ENCODE peak calls at places on chromosomes 11 and 22, in nine cellular contexts. One of them, this sample, is unnamed.

GRCh38 chr22:20276468-20276867 is 8.3 kb upstream of the RTN4R start:
- DNase-seq in SK-N-SH: no peak
- DNase-seq in lung: no peak
- DNase-seq in fibroblast of pulmonary artery: no peak
- DNase-seq in GM10248: no peak
- DNase-seq in foreskin fibroblast: no peak
- DNase-seq in stomach: no peak
- DNase-seq in cardiac fibroblast: no peak
- DNase-seq in cardiac muscle cell: no peak
- DNase-seq in this sample: no peak

GRCh38 chr11:126282361-126282741 is 542 bp upstream of the TIRAP start:
- DNase-seq in SK-N-SH: peak
- DNase-seq in lung: peak
- DNase-seq in fibroblast of pulmonary artery: peak
- DNase-seq in GM10248: no peak
- DNase-seq in foreskin fibroblast: peak
- DNase-seq in stomach: peak
- DNase-seq in cardiac fibroblast: peak
- DNase-seq in cardiac muscle cell: peak
- DNase-seq in this sample: no peak

GRCh38 chr11:19546325-19546724 is 166.3 kb upstream of the NAV2 start:
- DNase-seq in SK-N-SH: no peak
- DNase-seq in lung: no peak
- DNase-seq in fibroblast of pulmonary artery: peak
- DNase-seq in GM10248: no peak
- DNase-seq in foreskin fibroblast: no peak
- DNase-seq in stomach: no peak
- DNase-seq in cardiac fibroblast: peak
- DNase-seq in cardiac muscle cell: no peak
- DNase-seq in this sample: no peak

GRCh38 chr11:110335358-110335757 is 38.9 kb upstream of the RDX start:
- DNase-seq in SK-N-SH: no peak
- DNase-seq in lung: no peak
- DNase-seq in fibroblast of pulmonary artery: no peak
- DNase-seq in GM10248: no peak
- DNase-seq in foreskin fibroblast: no peak
- DNase-seq in stomach: no peak
- DNase-seq in cardiac fibroblast: no peak
- DNase-seq in cardiac muscle cell: no peak
- DNase-seq in this sample: no peak

GRCh38 chr11:3954448-3955298 is 99.2 kb downstream of the STIM1 start:
- DNase-seq in SK-N-SH: no peak
- DNase-seq in lung: no peak
- DNase-seq in fibroblast of pulmonary artery: no peak
- DNase-seq in GM10248: no peak
- DNase-seq in foreskin fibroblast: no peak
- DNase-seq in stomach: no peak
- DNase-seq in cardiac fibroblast: peak
- DNase-seq in cardiac muscle cell: no peak
- DNase-seq in this sample: no peak

GRCh38 chr11:426851-427250 is 12.1 kb upstream of the SIGIRR start:
- DNase-seq in SK-N-SH: no peak
- DNase-seq in lung: no peak
- DNase-seq in fibroblast of pulmonary artery: no peak
- DNase-seq in GM10248: no peak
- DNase-seq in foreskin fibroblast: no peak
- DNase-seq in stomach: no peak
- DNase-seq in cardiac fibroblast: no peak
- DNase-seq in cardiac muscle cell: no peak
- DNase-seq in this sample: no peak

GRCh38 chr11:64643927-64644326 is 52.9 kb downstream of the SLC22A12 start:
- DNase-seq in SK-N-SH: no peak
- DNase-seq in lung: no peak
- DNase-seq in fibroblast of pulmonary artery: no peak
- DNase-seq in GM10248: no peak
- DNase-seq in foreskin fibroblast: no peak
- DNase-seq in stomach: no peak
- DNase-seq in cardiac fibroblast: no peak
- DNase-seq in cardiac muscle cell: no peak
- DNase-seq in this sample: no peak

GRCh38 chr22:19942071-19942885 is 660 bp upstream of the TXNRD2 start:
- DNase-seq in SK-N-SH: peak
- DNase-seq in lung: no peak
- DNase-seq in fibroblast of pulmonary artery: peak
- DNase-seq in GM10248: peak
- DNase-seq in foreskin fibroblast: peak
- DNase-seq in stomach: no peak
- DNase-seq in cardiac fibroblast: peak
- DNase-seq in cardiac muscle cell: no peak
- DNase-seq in this sample: no peak

GRCh38 chr11:13972033-13972910 is 9.7 kb downstream of the SPON1 start:
- DNase-seq in SK-N-SH: no peak
- DNase-seq in lung: no peak
- DNase-seq in fibroblast of pulmonary artery: peak
- DNase-seq in GM10248: no peak
- DNase-seq in foreskin fibroblast: no peak
- DNase-seq in stomach: no peak
- DNase-seq in cardiac fibroblast: no peak
- DNase-seq in cardiac muscle cell: no peak
- DNase-seq in this sample: no peak

GRCh38 chr11:1760351-1761109 is 3.2 kb downstream of the CTSD start:
- DNase-seq in SK-N-SH: no peak
- DNase-seq in lung: no peak
- DNase-seq in fibroblast of pulmonary artery: peak
- DNase-seq in GM10248: no peak
- DNase-seq in foreskin fibroblast: peak
- DNase-seq in stomach: peak
- DNase-seq in cardiac fibroblast: peak
- DNase-seq in cardiac muscle cell: peak
- DNase-seq in this sample: no peak

GRCh38 chr11:113237261-113237660 is 77.1 kb upstream of the TTC12 start:
- DNase-seq in SK-N-SH: no peak
- DNase-seq in lung: no peak
- DNase-seq in fibroblast of pulmonary artery: no peak
- DNase-seq in GM10248: no peak
- DNase-seq in foreskin fibroblast: no peak
- DNase-seq in stomach: no peak
- DNase-seq in cardiac fibroblast: no peak
- DNase-seq in cardiac muscle cell: no peak
- DNase-seq in this sample: no peak

GRCh38 chr22:38148252-38148651 is 33.4 kb downstream of the PLA2G6 start:
- DNase-seq in SK-N-SH: no peak
- DNase-seq in lung: no peak
- DNase-seq in fibroblast of pulmonary artery: peak
- DNase-seq in GM10248: no peak
- DNase-seq in foreskin fibroblast: peak
- DNase-seq in stomach: no peak
- DNase-seq in cardiac fibroblast: peak
- DNase-seq in cardiac muscle cell: no peak
- DNase-seq in this sample: no peak

GRCh38 chr11:122851366-122852011 is 13.2 kb downstream of the CRTAM start:
- DNase-seq in SK-N-SH: no peak
- DNase-seq in lung: no peak
- DNase-seq in fibroblast of pulmonary artery: no peak
- DNase-seq in GM10248: peak
- DNase-seq in foreskin fibroblast: no peak
- DNase-seq in stomach: no peak
- DNase-seq in cardiac fibroblast: no peak
- DNase-seq in cardiac muscle cell: no peak
- DNase-seq in this sample: no peak

GRCh38 chr11:122850076-122850631 is 11.9 kb downstream of the CRTAM start:
- DNase-seq in SK-N-SH: no peak
- DNase-seq in lung: no peak
- DNase-seq in fibroblast of pulmonary artery: peak
- DNase-seq in GM10248: no peak
- DNase-seq in foreskin fibroblast: peak
- DNase-seq in stomach: no peak
- DNase-seq in cardiac fibroblast: peak
- DNase-seq in cardiac muscle cell: peak
- DNase-seq in this sample: no peak

GRCh38 chr11:122843281-122844150 is 5.2 kb downstream of the CRTAM start:
- DNase-seq in SK-N-SH: no peak
- DNase-seq in lung: no peak
- DNase-seq in fibroblast of pulmonary artery: no peak
- DNase-seq in GM10248: peak
- DNase-seq in foreskin fibroblast: no peak
- DNase-seq in stomach: no peak
- DNase-seq in cardiac fibroblast: no peak
- DNase-seq in cardiac muscle cell: no peak
- DNase-seq in this sample: peak

GRCh38 chr11:122852071-122852831 is 14.0 kb downstream of the CRTAM start:
- DNase-seq in SK-N-SH: no peak
- DNase-seq in lung: no peak
- DNase-seq in fibroblast of pulmonary artery: no peak
- DNase-seq in GM10248: no peak
- DNase-seq in foreskin fibroblast: peak
- DNase-seq in stomach: no peak
- DNase-seq in cardiac fibroblast: peak
- DNase-seq in cardiac muscle cell: no peak
- DNase-seq in this sample: no peak

DNA sequence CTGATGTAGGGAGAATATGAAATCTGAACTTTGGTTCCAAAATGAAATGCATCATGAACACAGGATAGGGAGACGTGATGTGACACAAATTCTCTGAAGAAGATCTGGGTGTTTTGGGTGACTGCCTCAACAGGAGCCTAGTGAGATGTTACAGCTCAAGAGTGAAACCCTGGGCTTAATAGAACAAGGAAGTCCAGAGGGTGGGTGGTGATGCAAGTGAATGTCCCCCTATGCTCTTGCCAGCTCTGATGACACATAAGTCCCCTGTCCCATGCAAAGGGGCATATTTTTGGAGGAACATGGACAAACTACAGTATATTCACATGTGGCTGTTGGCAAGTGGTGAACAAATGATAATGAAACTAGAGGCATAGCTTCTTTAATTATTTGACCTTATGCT is 9.1 kb downstream of the CRTAM start:
- DNase-seq in SK-N-SH: no peak
- DNase-seq in lung: no peak
- DNase-seq in fibroblast of pulmonary artery: no peak
- DNase-seq in GM10248: no peak
- DNase-seq in foreskin fibroblast: no peak
- DNase-seq in stomach: no peak
- DNase-seq in cardiac fibroblast: no peak
- DNase-seq in cardiac muscle cell: no peak
- DNase-seq in this sample: no peak
- TF ChIP-seq CTCF in SK-N-SH: no peak
- TF ChIP-seq CTCF in lung: no peak
- TF ChIP-seq CTCF in fibroblast of pulmonary artery: no peak
- TF ChIP-seq CTCF in GM10248: no peak
- TF ChIP-seq CTCF in foreskin fibroblast: no peak
- TF ChIP-seq CTCF in stomach: no peak
- TF ChIP-seq CTCF in cardiac fibroblast: no peak
- TF ChIP-seq CTCF in cardiac muscle cell: no peak
- TF ChIP-seq CTCF in this sample: no peak

DNA sequence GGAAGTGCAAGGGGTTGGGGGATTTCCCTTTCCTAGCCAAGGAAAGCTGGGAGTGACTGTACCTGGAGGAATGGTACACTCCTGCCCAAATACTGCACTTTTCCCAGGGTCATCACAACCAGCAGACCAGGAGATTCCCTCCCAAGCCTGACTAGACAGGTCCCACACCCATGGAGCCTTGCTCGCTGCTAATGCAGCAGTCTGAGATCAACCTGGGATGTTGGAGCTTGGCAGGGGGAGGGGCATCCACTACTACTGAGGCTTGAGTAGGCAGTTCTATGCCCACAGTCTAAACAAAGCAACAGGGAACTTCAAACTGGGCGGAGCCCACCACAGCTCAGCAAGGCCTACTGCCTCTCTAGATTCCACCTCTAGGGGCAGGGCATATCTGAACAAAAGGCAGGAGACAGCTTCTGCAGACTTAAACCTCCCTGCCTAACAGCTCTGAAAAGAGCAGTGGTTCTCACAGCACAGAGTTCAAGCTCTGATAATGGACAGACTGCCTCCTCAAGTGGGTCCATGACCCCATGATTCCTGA is 58.5 kb downstream of the SLC22A9 start:
- DNase-seq in SK-N-SH: no peak
- DNase-seq in lung: no peak
- DNase-seq in fibroblast of pulmonary artery: no peak
- DNase-seq in GM10248: no peak
- DNase-seq in foreskin fibroblast: no peak
- DNase-seq in stomach: no peak
- DNase-seq in cardiac fibroblast: no peak
- DNase-seq in cardiac muscle cell: no peak
- DNase-seq in this sample: no peak
- TF ChIP-seq CTCF in SK-N-SH: no peak
- TF ChIP-seq CTCF in lung: no peak
- TF ChIP-seq CTCF in fibroblast of pulmonary artery: no peak
- TF ChIP-seq CTCF in GM10248: no peak
- TF ChIP-seq CTCF in foreskin fibroblast: no peak
- TF ChIP-seq CTCF in stomach: no peak
- TF ChIP-seq CTCF in cardiac fibroblast: no peak
- TF ChIP-seq CTCF in cardiac muscle cell: no peak
- TF ChIP-seq CTCF in this sample: no peak

GRCh38 chr11:60348116-60348515 is 21.1 kb downstream of the MS4A6E start:
- DNase-seq in SK-N-SH: no peak
- DNase-seq in lung: no peak
- DNase-seq in fibroblast of pulmonary artery: no peak
- DNase-seq in GM10248: no peak
- DNase-seq in foreskin fibroblast: no peak
- DNase-seq in stomach: no peak
- DNase-seq in cardiac fibroblast: no peak
- DNase-seq in cardiac muscle cell: no peak
- DNase-seq in this sample: no peak

GRCh38 chr11:60347084-60347797 is 20.2 kb downstream of the MS4A6E start:
- DNase-seq in SK-N-SH: no peak
- DNase-seq in lung: no peak
- DNase-seq in fibroblast of pulmonary artery: no peak
- DNase-seq in GM10248: no peak
- DNase-seq in foreskin fibroblast: no peak
- DNase-seq in stomach: no peak
- DNase-seq in cardiac fibroblast: no peak
- DNase-seq in cardiac muscle cell: no peak
- DNase-seq in this sample: no peak

GRCh38 chr11:60345489-60345888 is 18.4 kb downstream of the MS4A6E start:
- DNase-seq in SK-N-SH: no peak
- DNase-seq in lung: no peak
- DNase-seq in fibroblast of pulmonary artery: no peak
- DNase-seq in GM10248: no peak
- DNase-seq in foreskin fibroblast: no peak
- DNase-seq in stomach: peak
- DNase-seq in cardiac fibroblast: peak
- DNase-seq in cardiac muscle cell: peak
- DNase-seq in this sample: no peak

GRCh38 chr11:60343094-60343704 is 16.1 kb downstream of the MS4A6E start:
- DNase-seq in SK-N-SH: no peak
- DNase-seq in lung: no peak
- DNase-seq in fibroblast of pulmonary artery: peak
- DNase-seq in GM10248: no peak
- DNase-seq in foreskin fibroblast: no peak
- DNase-seq in stomach: no peak
- DNase-seq in cardiac fibroblast: peak
- DNase-seq in cardiac muscle cell: peak
- DNase-seq in this sample: no peak

GRCh38 chr11:60344146-60344545 is 17.1 kb downstream of the MS4A6E start:
- DNase-seq in SK-N-SH: no peak
- DNase-seq in lung: no peak
- DNase-seq in fibroblast of pulmonary artery: no peak
- DNase-seq in GM10248: no peak
- DNase-seq in foreskin fibroblast: no peak
- DNase-seq in stomach: no peak
- DNase-seq in cardiac fibroblast: no peak
- DNase-seq in cardiac muscle cell: no peak
- DNase-seq in this sample: no peak
- TF ChIP-seq CTCF in SK-N-SH: no peak
- TF ChIP-seq CTCF in lung: no peak
- TF ChIP-seq CTCF in fibroblast of pulmonary artery: no peak
- TF ChIP-seq CTCF in GM10248: no peak
- TF ChIP-seq CTCF in foreskin fibroblast: no peak
- TF ChIP-seq CTCF in stomach: no peak
- TF ChIP-seq CTCF in cardiac fibroblast: no peak
- TF ChIP-seq CTCF in cardiac muscle cell: no peak
- TF ChIP-seq CTCF in this sample: no peak

GRCh38 chr22:22976033-22976922 is 88.7 kb downstream of the IGLL5 start:
- DNase-seq in SK-N-SH: peak
- DNase-seq in lung: no peak
- DNase-seq in fibroblast of pulmonary artery: no peak
- DNase-seq in GM10248: no peak
- DNase-seq in foreskin fibroblast: no peak
- DNase-seq in stomach: no peak
- DNase-seq in cardiac fibroblast: no peak
- DNase-seq in cardiac muscle cell: no peak
- DNase-seq in this sample: no peak
- TF ChIP-seq CTCF in SK-N-SH: no peak
- TF ChIP-seq CTCF in lung: no peak
- TF ChIP-seq CTCF in fibroblast of pulmonary artery: no peak
- TF ChIP-seq CTCF in GM10248: no peak
- TF ChIP-seq CTCF in foreskin fibroblast: no peak
- TF ChIP-seq CTCF in stomach: no peak
- TF ChIP-seq CTCF in cardiac fibroblast: no peak
- TF ChIP-seq CTCF in cardiac muscle cell: no peak
- TF ChIP-seq CTCF in this sample: no peak

This sample was measured in GM13976.